ENCODE peak calls at places on chromosomes 4 and X, in five cellular contexts. One of them, this sample, is unnamed.

GRCh38 chr4:59457576-59457975 is 1742.5 kb upstream of the ADGRL3 start:
- DNase-seq in coronary artery: no peak
- DNase-seq in AG04450: no peak
- DNase-seq in GM23338: peak; percentile 4
- DNase-seq in left lung: no peak
- DNase-seq in this sample: no peak

GRCh38 chr4:30862176-30862575 is 142.0 kb downstream of the PCDH7 start:
- DNase-seq in left lung: no peak
- DNase-seq in coronary artery: no peak
- DNase-seq in AG04450: no peak
- DNase-seq in GM23338: no peak
- DNase-seq in this sample: no peak

GRCh38 chr4:89036535-89036934 is 20.4 kb downstream of the FAM13A start:
- DNase-seq in AG04450: no peak
- DNase-seq in left lung: no peak
- DNase-seq in coronary artery: no peak
- DNase-seq in GM23338: no peak
- DNase-seq in this sample: no peak

GRCh38 chrX:9907645-9908387 is 59.3 kb upstream of the CLDN34 start:
- DNase-seq in GM23338: no peak
- DNase-seq in left lung: no peak
- DNase-seq in AG04450: peak; percentile 74
- DNase-seq in coronary artery: no peak
- DNase-seq in this sample: no peak

GRCh38 chr4:55543858-55544257 is 2.9 kb downstream of the CLOCK start:
- DNase-seq in AG04450: no peak
- DNase-seq in coronary artery: no peak
- DNase-seq in GM23338: no peak
- DNase-seq in left lung: no peak
- DNase-seq in this sample: no peak

GRCh38 chr4:128155874-128156456 is 94.9 kb downstream of the LARP1B start:
- DNase-seq in coronary artery: no peak
- DNase-seq in GM23338: no peak
- DNase-seq in AG04450: no peak
- DNase-seq in left lung: peak; percentile 35
- DNase-seq in this sample: no peak

GRCh38 chr4:56727150-56727549 is 46.1 kb upstream of the HOPX start:
- DNase-seq in GM23338: peak; percentile 6
- DNase-seq in coronary artery: no peak
- DNase-seq in left lung: no peak
- DNase-seq in AG04450: no peak
- DNase-seq in this sample: no peak

GRCh38 chrX:64394059-64394873 is 986 bp downstream of the MTMR8 start:
- DNase-seq in coronary artery: no peak
- DNase-seq in AG04450: no peak
- DNase-seq in GM23338: no peak
- DNase-seq in left lung: no peak
- DNase-seq in this sample: no peak

GRCh38 chr4:105107105-105107856 is 39.4 kb upstream of the TET2 start:
- DNase-seq in coronary artery: no peak
- DNase-seq in GM23338: no peak
- DNase-seq in left lung: no peak
- DNase-seq in AG04450: no peak
- DNase-seq in this sample: no peak

GRCh38 chrX:43870011-43870410 is 12.2 kb downstream of the MAOB start:
- DNase-seq in AG04450: no peak
- DNase-seq in GM23338: no peak
- DNase-seq in coronary artery: no peak
- DNase-seq in left lung: no peak
- DNase-seq in this sample: no peak

GRCh38 chrX:140709421-140709846 is at the start of gene LINC00632:
- DNase-seq in left lung: no peak
- DNase-seq in coronary artery: no peak
- DNase-seq in AG04450: no peak
- DNase-seq in GM23338: peak; percentile 53
- DNase-seq in this sample: no peak

GRCh38 chrX:131723646-131724045 is 179.8 kb downstream of the OR13H1 start:
- DNase-seq in left lung: no peak
- DNase-seq in GM23338: no peak
- DNase-seq in coronary artery: no peak
- DNase-seq in AG04450: no peak
- DNase-seq in this sample: peak; percentile 3

GRCh38 chr4:165462009-165462408 is 83.2 kb downstream of the CPE start:
- DNase-seq in AG04450: no peak
- DNase-seq in left lung: no peak
- DNase-seq in GM23338: no peak
- DNase-seq in coronary artery: no peak
- DNase-seq in this sample: no peak
- TF ChIP-seq CTCF in AG04450: no peak
- TF ChIP-seq CTCF in left lung: no peak
- TF ChIP-seq CTCF in GM23338: peak; percentile 17
- TF ChIP-seq CTCF in coronary artery: no peak
- TF ChIP-seq CTCF in this sample: peak; percentile 33

GRCh38 chr4:95415346-95415771 is 133.4 kb downstream of the UNC5C start:
- DNase-seq in GM23338: no peak
- DNase-seq in AG04450: no peak
- DNase-seq in left lung: no peak
- DNase-seq in coronary artery: no peak
- DNase-seq in this sample: no peak

GRCh38 chr4:95421869-95422268 is 126.9 kb downstream of the UNC5C start:
- DNase-seq in left lung: no peak
- DNase-seq in GM23338: no peak
- DNase-seq in AG04450: no peak
- DNase-seq in coronary artery: no peak
- DNase-seq in this sample: no peak

GRCh38 chr4:95417531-95417930 is 131.2 kb downstream of the UNC5C start:
- DNase-seq in GM23338: no peak
- DNase-seq in left lung: no peak
- DNase-seq in AG04450: no peak
- DNase-seq in coronary artery: no peak
- DNase-seq in this sample: no peak
- TF ChIP-seq CTCF in GM23338: no peak
- TF ChIP-seq CTCF in left lung: no peak
- TF ChIP-seq CTCF in AG04450: no peak
- TF ChIP-seq CTCF in coronary artery: no peak
- TF ChIP-seq CTCF in this sample: no peak

DNA sequence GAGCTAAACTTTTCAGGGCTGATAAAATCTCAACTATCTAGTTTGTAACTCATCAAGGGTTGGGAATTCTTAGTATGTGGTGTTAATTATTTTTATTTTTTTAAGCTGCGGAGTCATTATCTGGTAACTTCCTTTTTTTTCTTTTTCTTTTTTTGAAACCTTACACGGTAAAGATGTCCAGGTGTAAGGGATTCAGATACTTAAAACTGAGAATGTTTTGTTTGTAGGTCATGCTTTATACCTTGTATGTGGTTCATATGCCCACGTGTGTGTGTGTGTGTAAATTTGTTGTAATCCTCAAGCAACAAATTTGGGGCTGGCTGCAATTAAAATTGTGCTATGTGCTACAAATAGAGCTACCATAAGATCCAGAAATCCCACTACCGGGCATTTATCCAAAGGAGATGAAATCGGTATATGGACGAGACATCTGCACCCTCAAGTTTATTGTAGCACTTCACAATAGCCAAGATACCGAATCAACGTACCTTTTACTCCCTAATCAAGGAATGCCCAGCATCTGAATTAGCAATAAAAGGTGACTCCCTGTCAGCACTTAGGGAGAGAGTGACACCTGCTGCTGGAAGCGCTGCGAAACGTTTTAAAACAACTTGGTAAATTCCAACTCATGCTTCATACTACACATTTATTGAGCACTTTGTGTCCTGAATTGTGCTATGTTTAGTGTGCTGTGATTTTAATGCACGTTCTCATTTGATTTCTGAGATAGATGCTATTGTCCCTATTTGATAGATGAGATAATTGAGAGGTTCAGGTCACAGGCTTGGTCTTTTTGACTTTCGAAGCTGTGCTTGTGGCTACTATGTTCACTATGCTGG is 16.1 kb downstream of the MSMO1 start:
- DNase-seq in left lung: no peak
- DNase-seq in coronary artery: no peak
- DNase-seq in AG04450: no peak
- DNase-seq in GM23338: peak; percentile 58
- DNase-seq in this sample: no peak
- TF ChIP-seq CTCF in left lung: no peak
- TF ChIP-seq CTCF in coronary artery: no peak
- TF ChIP-seq CTCF in AG04450: peak; percentile 48
- TF ChIP-seq CTCF in GM23338: peak; percentile 59
- TF ChIP-seq CTCF in this sample: peak; percentile 54

DNA sequence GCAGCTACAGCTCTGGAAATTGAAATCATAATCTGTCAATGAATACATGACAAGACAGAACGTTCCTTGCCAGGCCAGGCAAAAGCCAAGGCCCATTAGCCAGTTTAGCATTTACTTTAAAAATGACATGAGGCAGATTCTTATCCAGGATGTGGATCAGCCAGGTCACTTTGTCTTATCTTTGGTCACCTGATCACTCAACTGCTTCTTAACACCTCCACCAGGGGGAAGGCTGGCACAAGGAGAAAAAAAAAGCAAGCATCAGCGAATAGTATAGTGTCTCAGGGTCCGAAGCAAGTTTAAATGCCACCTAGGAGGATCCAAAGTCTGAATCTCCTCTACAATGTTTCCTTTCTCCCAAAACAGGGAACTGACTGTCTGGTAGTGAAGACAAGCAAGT is 18.8 kb downstream of the ATP1B4 start:
- DNase-seq in left lung: no peak
- DNase-seq in AG04450: no peak
- DNase-seq in coronary artery: no peak
- DNase-seq in GM23338: peak; percentile 67
- DNase-seq in this sample: no peak
- TF ChIP-seq CTCF in left lung: no peak
- TF ChIP-seq CTCF in AG04450: peak; percentile 30
- TF ChIP-seq CTCF in coronary artery: no peak
- TF ChIP-seq CTCF in GM23338: peak; percentile 51
- TF ChIP-seq CTCF in this sample: peak; percentile 39

GRCh38 chr4:42750831-42751230 is 93.9 kb upstream of the ATP8A1 start:
- DNase-seq in coronary artery: no peak
- DNase-seq in AG04450: no peak
- DNase-seq in left lung: no peak
- DNase-seq in GM23338: peak; percentile 5
- DNase-seq in this sample: no peak

GRCh38 chr4:42750091-42750490 is 93.2 kb upstream of the ATP8A1 start:
- DNase-seq in left lung: no peak
- DNase-seq in GM23338: peak; percentile 34
- DNase-seq in coronary artery: no peak
- DNase-seq in AG04450: no peak
- DNase-seq in this sample: no peak
- TF ChIP-seq CTCF in left lung: no peak
- TF ChIP-seq CTCF in GM23338: peak; percentile 50
- TF ChIP-seq CTCF in coronary artery: no peak
- TF ChIP-seq CTCF in AG04450: no peak
- TF ChIP-seq CTCF in this sample: peak; percentile 30

GRCh38 chr4:2888826-2889225 is 45.2 kb downstream of the ADD1 start:
- DNase-seq in coronary artery: no peak
- DNase-seq in left lung: no peak
- DNase-seq in GM23338: no peak
- DNase-seq in AG04450: no peak
- DNase-seq in this sample: no peak
- TF ChIP-seq CTCF in coronary artery: no peak
- TF ChIP-seq CTCF in left lung: no peak
- TF ChIP-seq CTCF in GM23338: no peak
- TF ChIP-seq CTCF in AG04450: no peak
- TF ChIP-seq CTCF in this sample: no peak

GRCh38 chr4:111943796-111944203 is 201.5 kb upstream of the FAM241A start:
- DNase-seq in GM23338: peak; percentile 78
- DNase-seq in AG04450: no peak
- DNase-seq in coronary artery: no peak
- DNase-seq in left lung: peak; percentile 39
- DNase-seq in this sample: no peak
- TF ChIP-seq CTCF in GM23338: peak; percentile 72
- TF ChIP-seq CTCF in AG04450: peak; percentile 24
- TF ChIP-seq CTCF in coronary artery: no peak
- TF ChIP-seq CTCF in left lung: no peak
- TF ChIP-seq CTCF in this sample: peak; percentile 18

DNA sequence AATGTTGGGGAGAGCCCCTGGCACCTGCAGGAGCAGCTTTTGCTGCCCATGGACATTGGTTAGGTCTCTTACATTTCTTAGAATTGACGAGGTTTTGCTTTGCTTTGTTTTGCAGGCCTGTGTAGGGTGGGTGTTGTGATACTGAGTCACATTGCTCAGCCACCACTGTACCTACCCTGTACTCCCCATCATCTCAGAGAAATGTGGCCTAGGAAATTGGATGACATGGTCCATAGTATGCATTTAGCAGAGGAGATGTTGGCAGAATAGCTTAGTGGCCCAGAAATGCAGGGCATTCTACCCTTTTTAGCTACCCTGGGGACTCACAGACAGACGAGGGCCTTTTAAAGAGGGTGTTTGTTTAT is 43.7 kb downstream of the IL21 start:
- DNase-seq in GM23338: no peak
- DNase-seq in AG04450: no peak
- DNase-seq in left lung: no peak
- DNase-seq in coronary artery: no peak
- DNase-seq in this sample: no peak
- TF ChIP-seq CTCF in GM23338: no peak
- TF ChIP-seq CTCF in AG04450: no peak
- TF ChIP-seq CTCF in left lung: no peak
- TF ChIP-seq CTCF in coronary artery: no peak
- TF ChIP-seq CTCF in this sample: no peak

GRCh38 chr4:153207561-153207960 is 3.3 kb downstream of the TRIM2 start:
- DNase-seq in left lung: no peak
- DNase-seq in coronary artery: no peak
- DNase-seq in AG04450: no peak
- DNase-seq in GM23338: peak; percentile 70
- DNase-seq in this sample: no peak
- TF ChIP-seq CTCF in left lung: peak; percentile 38
- TF ChIP-seq CTCF in coronary artery: peak; percentile 30
- TF ChIP-seq CTCF in AG04450: peak; percentile 63
- TF ChIP-seq CTCF in GM23338: peak; percentile 69
- TF ChIP-seq CTCF in this sample: peak; percentile 55